ENCODE peak calls at places on chromosome 14, in four cellular contexts. A is stomach, T is IMR-90, N is upper lobe of right lung. S is an unnamed sample.
A peak's percentile ranks its signal among the peaks of the same experiment; 100 is the strongest.

GRCh38 chr14:105525326-105525725 is 1.1 kb upstream of the TMEM121 start:
- DNase-seq in T (no peak), A (no peak), N (peak; percentile 40), S (no peak)

GRCh38 chr14:60064491-60065072 is 27.1 kb upstream of the PCNX4 start:
- DNase-seq in A (no peak), N (no peak), T (peak; percentile 55), S (peak; percentile 50)

GRCh38 chr14:23071244-23071974 is 14.1 kb upstream of the CDH24 start:
- DNase-seq in A (peak; percentile 82), N (peak; percentile 90), T (peak; percentile 94), S (peak; percentile 72)

GRCh38 chr14:103001651-103002396 is 55.5 kb downstream of the CDC42BPB start:
- DNase-seq in N (no peak), A (no peak), T (no peak), S (no peak)

GRCh38 chr14:37889087-37889486 is 293.7 kb downstream of the TTC6 start:
- DNase-seq in N (no peak), A (no peak), T (no peak), S (no peak)

GRCh38 chr14:36521598-36522345 is 1.7 kb upstream of the NKX2-1 start:
- DNase-seq in T (no peak), A (no peak), N (peak; percentile 84), S (no peak)

GRCh38 chr14:38536376-38537038 is 280.6 kb upstream of the CLEC14A start:
- DNase-seq in T (peak; percentile 8), A (no peak), N (no peak), S (no peak)

GRCh38 chr14:58298880-58299664 is 717 bp downstream of the ARID4A start:
- DNase-seq in A (peak; percentile 30), N (peak; percentile 74), T (no peak), S (peak; percentile 46)

GRCh38 chr14:71554323-71554722 is 377.9 kb upstream of the RGS6 start:
- DNase-seq in N (no peak), T (no peak), A (no peak), S (peak; percentile 39)

GRCh38 chr14:103520657-103521437 is 1.8 kb downstream of the CKB start:
- DNase-seq in T (peak; percentile 40), N (peak; percentile 94), A (peak; percentile 87), S (peak; percentile 64)

GRCh38 chr14:61476737-61477410 is 155.5 kb downstream of the PRKCH start:
- DNase-seq in N (no peak), T (peak; percentile 99), A (peak; percentile 48), S (peak; percentile 94)

GRCh38 chr14:61478971-61479473 is 157.6 kb downstream of the PRKCH start:
- DNase-seq in A (no peak), N (no peak), T (no peak), S (no peak)

GRCh38 chr14:61479746-61480502 is 158.5 kb downstream of the PRKCH start:
- DNase-seq in N (no peak), A (no peak), T (peak; percentile 66), S (no peak)

GRCh38 chr14:61476105-61476736 is 154.8 kb downstream of the PRKCH start:
- DNase-seq in A (no peak), T (no peak), N (no peak), S (no peak)

GRCh38 chr14:61477845-61478438 is 156.6 kb downstream of the PRKCH start:
- DNase-seq in T (peak; percentile 60), N (peak; percentile 91), A (peak; percentile 89), S (no peak)
- H3K27ac ChIP-seq in T (peak overlapping the region; percentile 100), N (peak overlapping the region; percentile 94), A (peak overlapping the region; percentile 95), S (peak overlapping the region; percentile 99)

DNA sequence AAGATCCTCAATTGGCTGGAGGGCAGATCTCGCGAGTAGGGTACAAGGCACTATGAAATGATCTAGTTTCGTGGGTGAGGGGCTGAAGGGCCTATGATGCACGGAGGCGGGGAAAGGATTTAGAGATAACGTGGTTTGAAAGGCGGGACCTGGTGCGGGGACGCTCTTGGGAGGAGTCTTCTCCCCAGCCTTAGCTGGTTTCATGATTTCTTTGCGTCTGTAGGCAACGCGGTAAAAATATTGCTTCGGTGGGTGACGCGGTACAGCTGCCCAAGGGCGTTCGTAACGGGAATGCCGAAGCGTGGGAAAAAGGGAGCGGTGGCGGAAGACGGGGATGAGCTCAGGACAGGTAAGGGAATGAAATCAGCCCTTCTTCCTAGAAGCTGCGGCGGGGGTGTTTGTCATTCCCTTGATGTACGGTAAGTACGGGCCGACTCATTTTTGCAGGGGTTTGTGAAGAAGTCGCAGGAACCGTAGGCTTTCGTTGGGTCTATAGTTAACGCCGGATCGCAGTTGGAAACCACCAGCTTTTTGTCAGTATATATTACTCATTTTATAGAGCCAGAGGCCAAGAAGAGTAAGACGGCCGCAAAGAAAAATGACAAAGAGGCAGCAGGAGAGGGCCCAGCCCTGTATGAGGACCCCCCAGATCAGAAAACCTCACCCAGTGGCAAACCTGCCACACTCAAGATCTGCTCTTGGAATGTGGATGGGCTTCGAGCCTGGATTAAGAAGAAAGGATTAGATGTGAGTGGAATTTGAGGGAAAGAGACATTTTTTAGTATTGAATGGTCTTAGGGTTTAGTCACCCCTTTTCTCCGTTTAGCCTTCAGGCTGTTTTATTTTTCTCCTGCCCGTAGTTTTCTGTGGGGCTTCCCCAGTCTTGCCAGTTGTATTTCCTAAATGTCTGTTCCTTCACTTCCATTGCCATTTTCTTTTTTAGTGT is 602 bp downstream of the APEX1 start:
- DNase-seq in N (no peak), T (peak; percentile 89), A (peak; percentile 27), S (peak; percentile 71)
- H3K4me1 ChIP-seq in N (peaks cover 43% of the 10 kb centered on the region), T (peaks cover 4% of the 10 kb centered on the region), A (peaks cover 70% of the 10 kb centered on the region), S (peaks cover 48% of the 10 kb centered on the region)

DNA sequence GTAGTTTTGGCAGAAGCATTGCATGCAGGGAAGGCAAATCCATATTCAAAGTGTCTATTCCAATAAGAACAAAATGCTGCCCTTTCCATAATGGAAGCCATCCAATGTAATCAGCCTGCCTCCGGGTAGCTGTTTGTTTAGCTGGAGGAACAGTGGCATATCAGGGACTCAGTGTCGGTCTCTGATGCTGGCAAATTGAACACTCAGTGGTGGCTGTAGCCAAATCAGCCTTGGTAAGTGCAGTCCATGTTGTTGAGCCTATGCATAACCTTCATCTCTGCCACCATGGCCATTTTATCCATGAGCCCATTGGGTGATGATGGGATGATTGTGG is 147.8 kb upstream of the MAX start:
- DNase-seq in N (no peak), A (peak; percentile 74), T (no peak), S (no peak)
- H3K27me3 ChIP-seq in N (no peaks in the 10 kb centered on the region), A (no peaks in the 10 kb centered on the region), T (no peaks in the 10 kb centered on the region), S (no peaks in the 10 kb centered on the region)

GRCh38 chr14:72651715-72652114 is 242.2 kb downstream of the DPF3 start:
- DNase-seq in T (no peak), A (no peak), N (no peak), S (no peak)
- H3K27ac ChIP-seq in T (peak overlapping the region; percentile 10), A (no peak overlapping the region), N (no peak overlapping the region), S (no peak overlapping the region)

DNA sequence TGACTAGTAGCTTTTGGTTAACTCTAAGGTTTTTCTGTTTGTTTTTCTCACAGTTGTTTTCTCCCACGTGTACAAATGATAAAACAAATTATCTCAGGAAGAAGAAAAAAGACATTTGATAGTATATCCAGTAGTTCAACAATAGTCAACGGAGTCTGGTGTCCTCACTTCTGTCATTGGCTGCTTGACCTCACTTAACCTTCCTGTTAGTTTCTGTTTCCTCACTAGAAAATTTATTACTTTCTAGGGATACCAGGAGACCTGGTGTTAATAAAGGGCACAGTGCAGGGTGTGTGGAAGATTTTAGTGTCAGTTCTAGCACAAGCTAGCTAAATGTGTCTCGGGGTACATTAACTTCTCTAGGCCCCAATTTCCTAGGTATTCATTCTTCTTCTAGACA is 116.0 kb downstream of the PRKCH start:
- DNase-seq in T (no peak), A (no peak), N (no peak), S (no peak)
- H3K4me1 ChIP-seq in T (peaks cover 4% of the 10 kb centered on the region), A (peaks cover 32% of the 10 kb centered on the region), N (peaks cover 51% of the 10 kb centered on the region), S (peaks cover 95% of the 10 kb centered on the region)

DNA sequence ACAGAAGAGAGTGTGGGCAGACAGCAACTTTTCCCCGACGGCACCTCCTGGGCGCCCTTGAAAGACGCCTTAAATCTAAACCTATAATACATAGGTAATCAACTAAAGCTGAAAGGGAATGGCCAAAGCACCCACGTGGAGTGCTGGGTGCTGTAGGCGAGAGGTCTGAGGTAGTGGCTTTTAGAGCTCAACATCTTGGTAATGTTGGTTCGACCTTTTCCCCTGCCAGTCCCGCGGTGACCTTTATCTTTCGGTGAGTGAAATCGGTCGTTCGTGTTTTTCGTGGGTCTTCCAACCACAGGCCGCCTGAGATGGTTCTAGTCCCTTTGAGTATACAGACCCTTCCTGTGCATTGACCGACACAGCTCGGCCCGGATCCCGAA is 9.1 kb downstream of the OR6S1 start:
- DNase-seq in A (no peak), T (no peak), N (no peak), S (no peak)
- H3K27me3 ChIP-seq in A (peaks cover 62% of the 10 kb centered on the region), T (peaks cover 4% of the 10 kb centered on the region), N (peaks cover 33% of the 10 kb centered on the region), S (peaks cover 74% of the 10 kb centered on the region)

DNA sequence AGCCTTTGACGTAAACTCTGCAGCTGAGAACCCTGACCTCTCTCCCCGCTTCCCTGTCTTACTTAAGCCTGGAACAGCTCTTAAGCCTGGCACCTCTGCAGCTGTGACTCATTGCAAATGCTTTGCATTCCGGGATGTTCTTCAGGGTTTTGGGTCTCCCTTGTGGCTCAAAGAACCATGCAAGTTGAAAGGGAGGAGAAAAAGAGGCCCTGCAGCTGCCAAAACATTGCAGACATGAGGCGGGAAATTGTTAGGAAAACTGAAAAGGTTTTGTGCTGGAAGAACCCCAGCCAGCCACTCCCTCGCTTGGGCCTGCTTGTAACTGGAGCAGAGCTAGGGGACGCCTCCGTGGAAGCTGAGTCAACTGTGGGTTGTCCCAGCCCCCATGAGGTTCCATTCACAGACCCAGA is 60.2 kb upstream of the FERMT2 start:
- DNase-seq in T (peak; percentile 99), A (peak; percentile 41), N (no peak), S (no peak)
- H3K27ac ChIP-seq in T (peak overlapping the region; percentile 73), A (peak overlapping the region; percentile 58), N (peak overlapping the region; percentile 44), S (no peak overlapping the region)

DNA sequence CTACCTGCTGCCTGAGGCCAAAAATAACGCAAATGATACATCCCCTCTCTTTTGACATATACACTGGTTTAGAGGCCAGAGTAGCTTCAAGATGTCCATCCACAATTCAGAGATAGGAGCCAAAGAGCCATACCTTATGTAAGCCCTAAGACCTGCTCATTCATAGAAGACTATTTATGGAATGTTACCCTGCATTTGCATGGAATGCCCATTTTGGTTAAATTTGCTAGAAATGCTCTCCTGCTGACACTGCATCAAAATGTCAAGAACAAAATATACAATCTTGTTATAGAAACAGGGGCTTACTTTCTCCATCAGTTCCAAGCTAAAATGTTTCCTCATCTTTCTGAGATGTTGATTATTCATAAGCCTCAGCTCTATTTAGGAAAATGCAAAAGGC is 183.3 kb upstream of the CDKN3 start:
- DNase-seq in N (no peak), T (no peak), A (no peak), S (no peak)
- H3K4me1 ChIP-seq in N (no peaks in the 10 kb centered on the region), T (peaks cover 4% of the 10 kb centered on the region), A (no peaks in the 10 kb centered on the region), S (no peaks in the 10 kb centered on the region)